ENCODE peak calls at places on chromosomes 11 and 22, in seven cellular contexts. R is activated CD4-positive, alpha-beta T cell treated with anti-CD3 and anti-CD28 coated beads, Interleukin-2, amount 10 ng/mL, durations not matched to agents 7 days and 5 days; J is SK-MEL-5; G is transverse colon; L is AG09309; K is left lung; W is ovary. A is an unnamed sample.

GRCh38 chr11:1546536-1547466 is 25.3 kb downstream of the DUSP8 start:
- DNase-seq in K (peak), G (peak), J (peak), R (peak), W (no peak), L (no peak), A (peak)

GRCh38 chr11:130178441-130178971 is 18.9 kb downstream of the ST14 start:
- DNase-seq in J (no peak), L (no peak), W (peak), K (no peak), G (peak), R (no peak), A (no peak)

GRCh38 chr11:73469401-73469800 is 93.2 kb downstream of the RELT start:
- DNase-seq in R (no peak), G (no peak), K (no peak), J (no peak), W (no peak), L (no peak), A (no peak)

GRCh38 chr11:1388763-1389102 is 1.0 kb upstream of the BRSK2 start:
- DNase-seq in R (no peak), L (no peak), W (no peak), J (no peak), G (no peak), K (no peak), A (peak)

GRCh38 chr11:117228091-117228490 is 3.8 kb downstream of the PCSK7 start:
- DNase-seq in L (no peak), W (no peak), K (no peak), J (no peak), G (no peak), R (no peak), A (no peak)

GRCh38 chr22:50641696-50642607 is 14.0 kb upstream of the ARSA start:
- DNase-seq in W (peak), J (peak), G (no peak), L (no peak), K (no peak), R (no peak), A (peak)

GRCh38 chr11:326842-327580 is 6.4 kb upstream of the IFITM3 start:
- DNase-seq in J (no peak), R (peak), G (peak), W (peak), L (no peak), K (peak), A (no peak)

GRCh38 chr11:130003717-130004001 is 1.0 kb upstream of the PRDM10 start:
- DNase-seq in J (no peak), L (no peak), R (no peak), G (peak), W (no peak), K (no peak), A (no peak)

GRCh38 chr11:820655-821512 is 2.2 kb downstream of the PNPLA2 start:
- DNase-seq in R (no peak), L (no peak), K (peak), J (no peak), W (peak), G (peak), A (no peak)

GRCh38 chr22:44719586-44720368 is 17.8 kb downstream of the PRR5 start:
- DNase-seq in R (no peak), G (peak), K (no peak), J (no peak), L (no peak), W (peak), A (no peak)

GRCh38 chr11:110124605-110125004 is 31.4 kb downstream of the ZC3H12C start:
- DNase-seq in G (no peak), K (no peak), L (no peak), W (no peak), J (no peak), R (no peak), A (no peak)

GRCh38 chr11:80157447-80157846 is 716.6 kb upstream of the TENM4 start:
- DNase-seq in G (no peak), J (no peak), W (no peak), R (no peak), K (no peak), L (no peak), A (no peak)

GRCh38 chr11:44346983-44347382 is 37.0 kb upstream of the ALX4 start:
- DNase-seq in W (no peak), G (no peak), K (no peak), R (no peak), J (no peak), L (no peak), A (no peak)

GRCh38 chr11:75051043-75051442 is 45.6 kb downstream of the OR2AT4 start:
- DNase-seq in L (no peak), G (no peak), K (no peak), R (no peak), J (no peak), W (no peak), A (peak)

GRCh38 chr11:31847761-31848160 is 36.6 kb upstream of the PAX6 start:
- DNase-seq in G (no peak), W (no peak), L (no peak), K (no peak), J (no peak), R (no peak), A (no peak)